ENCODE peak calls at places on chromosomes 7 and 10, in five cellular contexts. Z is SW 1271; B is effector CD4-positive, alpha-beta T cell; Y is cardiac muscle cell; G is neural crest cell. L is an unnamed sample.

GRCh38 chr10:91576096-91576545 is 56.8 kb downstream of the PPP1R3C start:
- DNase-seq in Z (no peak), B (no peak), Y (no peak), G (no peak), L (no peak)

GRCh38 chr10:70496341-70497119 is 18.0 kb downstream of the PALD1 start:
- DNase-seq in Z (no peak), B (no peak), Y (no peak), G (no peak), L (no peak)

GRCh38 chr7:1040790-1041189 is 3.6 kb upstream of the GPR146 start:
- DNase-seq in Z (no peak), B (no peak), Y (peak; percentile 76), G (no peak), L (no peak)

GRCh38 chr10:113496124-113496523 is 56.7 kb upstream of the HABP2 start:
- DNase-seq in Z (no peak), B (no peak), Y (no peak), G (no peak), L (no peak)

GRCh38 chr10:110431659-110432058 is 66.0 kb upstream of the DUSP5 start:
- DNase-seq in Z (no peak), B (no peak), Y (no peak), G (no peak), L (no peak)

GRCh38 chr7:102021841-102022618 is 204.6 kb downstream of the CUX1 start:
- DNase-seq in Z (no peak), B (no peak), Y (no peak), G (no peak), L (no peak)

GRCh38 chr7:140585333-140585732 is 55.3 kb downstream of the DENND2A start:
- DNase-seq in Z (no peak), B (no peak), Y (no peak), G (no peak), L (no peak)

GRCh38 chr7:102875700-102876192 is 37.1 kb upstream of the LRRC17 start:
- DNase-seq in Z (peak; percentile 96), B (no peak), Y (peak; percentile 94), G (no peak), L (no peak)

GRCh38 chr7:33842141-33842540 is 63.2 kb upstream of the BMPER start:
- DNase-seq in Z (no peak), B (no peak), Y (no peak), G (no peak), L (no peak)

GRCh38 chr7:28272461-28272877 is 91.9 kb upstream of the JAZF1 start:
- DNase-seq in Z (no peak), B (no peak), Y (peak; percentile 71), G (peak; percentile 52), L (peak; percentile 32)

GRCh38 chr10:21702633-21703111 is 168.6 kb downstream of the MLLT10 start:
- DNase-seq in Z (no peak), B (no peak), Y (no peak), G (no peak), L (no peak)

GRCh38 chr10:89830623-89831022 is 129.2 kb downstream of the KIF20B start:
- DNase-seq in Z (no peak), B (no peak), Y (no peak), G (no peak), L (no peak)

GRCh38 chr7:106358103-106358663 is 73.4 kb upstream of the NAMPT start:
- DNase-seq in Z (no peak), B (no peak), Y (peak; percentile 87), G (no peak), L (no peak)

GRCh38 chr7:151087247-151088018 is 1.2 kb downstream of the AGAP3 start:
- DNase-seq in Z (no peak), B (no peak), Y (peak; percentile 70), G (no peak), L (no peak)

GRCh38 chr7:83038787-83039186 is 123.9 kb downstream of the PCLO start:
- DNase-seq in Z (no peak), B (no peak), Y (no peak), G (no peak), L (no peak)

GRCh38 chr10:125881192-125881591 is at the start of gene DHX32:
- DNase-seq in Z (no peak), B (no peak), Y (no peak), G (peak; percentile 5), L (no peak)